ENCODE peak calls at places on chromosomes 16 and 17, in ten cellular contexts. One of them, this sample, is unnamed.

GRCh38 chr16:57475711-57476339 is 10.5 kb downstream of the DOK4 start:
- DNase-seq in tibial artery: no peak
- DNase-seq in PC-9: no peak
- DNase-seq in tibial nerve: no peak
- DNase-seq in mucosa of descending colon: peak
- DNase-seq in AG09309: no peak
- DNase-seq in lung: no peak
- DNase-seq in upper lobe of left lung: peak
- DNase-seq in AG10803: no peak
- DNase-seq in Caco-2: peak
- DNase-seq in this sample: peak

GRCh38 chr17:81040791-81041337 is 5.9 kb downstream of the BAIAP2 start:
- DNase-seq in tibial artery: no peak
- DNase-seq in PC-9: no peak
- DNase-seq in tibial nerve: no peak
- DNase-seq in mucosa of descending colon: no peak
- DNase-seq in AG09309: no peak
- DNase-seq in lung: no peak
- DNase-seq in upper lobe of left lung: peak
- DNase-seq in AG10803: no peak
- DNase-seq in Caco-2: peak
- DNase-seq in this sample: peak

GRCh38 chr16:57709663-57710062 is 15.1 kb downstream of the DRC7 start:
- DNase-seq in tibial artery: no peak
- DNase-seq in PC-9: no peak
- DNase-seq in tibial nerve: no peak
- DNase-seq in mucosa of descending colon: no peak
- DNase-seq in AG09309: no peak
- DNase-seq in lung: no peak
- DNase-seq in upper lobe of left lung: no peak
- DNase-seq in AG10803: no peak
- DNase-seq in Caco-2: no peak
- DNase-seq in this sample: no peak

GRCh38 chr16:3065069-3065741 is at the start of gene IL32:
- DNase-seq in tibial artery: no peak
- DNase-seq in PC-9: no peak
- DNase-seq in tibial nerve: no peak
- DNase-seq in mucosa of descending colon: peak
- DNase-seq in AG09309: no peak
- DNase-seq in lung: peak
- DNase-seq in upper lobe of left lung: no peak
- DNase-seq in AG10803: peak
- DNase-seq in Caco-2: peak
- DNase-seq in this sample: peak

GRCh38 chr16:83903739-83904138 is 4.8 kb downstream of the MLYCD start:
- DNase-seq in tibial artery: no peak
- DNase-seq in PC-9: no peak
- DNase-seq in tibial nerve: peak
- DNase-seq in mucosa of descending colon: no peak
- DNase-seq in AG09309: no peak
- DNase-seq in lung: no peak
- DNase-seq in upper lobe of left lung: peak
- DNase-seq in AG10803: peak
- DNase-seq in Caco-2: no peak
- DNase-seq in this sample: peak

GRCh38 chr16:19660432-19660831 is 57.6 kb downstream of the KNOP1 start:
- DNase-seq in tibial artery: no peak
- DNase-seq in PC-9: no peak
- DNase-seq in tibial nerve: no peak
- DNase-seq in mucosa of descending colon: no peak
- DNase-seq in AG09309: no peak
- DNase-seq in lung: no peak
- DNase-seq in upper lobe of left lung: no peak
- DNase-seq in AG10803: no peak
- DNase-seq in Caco-2: no peak
- DNase-seq in this sample: peak

GRCh38 chr16:3283525-3284447 is 495 bp downstream of the ZNF263 start:
- DNase-seq in tibial artery: peak
- DNase-seq in PC-9: no peak
- DNase-seq in tibial nerve: no peak
- DNase-seq in mucosa of descending colon: peak
- DNase-seq in AG09309: no peak
- DNase-seq in lung: peak
- DNase-seq in upper lobe of left lung: no peak
- DNase-seq in AG10803: no peak
- DNase-seq in Caco-2: no peak
- DNase-seq in this sample: no peak

GRCh38 chr17:15883617-15884111 is 61.3 kb upstream of the ADORA2B start:
- DNase-seq in tibial artery: no peak
- DNase-seq in PC-9: peak
- DNase-seq in tibial nerve: no peak
- DNase-seq in mucosa of descending colon: no peak
- DNase-seq in AG09309: peak
- DNase-seq in lung: no peak
- DNase-seq in upper lobe of left lung: no peak
- DNase-seq in AG10803: peak
- DNase-seq in Caco-2: no peak
- DNase-seq in this sample: peak

GRCh38 chr17:2701161-2701995 is 10.2 kb downstream of the CLUH start:
- DNase-seq in tibial artery: peak
- DNase-seq in PC-9: no peak
- DNase-seq in tibial nerve: no peak
- DNase-seq in mucosa of descending colon: peak
- DNase-seq in AG09309: no peak
- DNase-seq in lung: no peak
- DNase-seq in upper lobe of left lung: peak
- DNase-seq in AG10803: no peak
- DNase-seq in Caco-2: no peak
- DNase-seq in this sample: no peak

GRCh38 chr17:61239261-61239660 is 160.4 kb upstream of the TBX2 start:
- DNase-seq in tibial artery: no peak
- DNase-seq in PC-9: no peak
- DNase-seq in tibial nerve: no peak
- DNase-seq in mucosa of descending colon: no peak
- DNase-seq in AG09309: no peak
- DNase-seq in lung: no peak
- DNase-seq in upper lobe of left lung: no peak
- DNase-seq in AG10803: no peak
- DNase-seq in Caco-2: no peak
- DNase-seq in this sample: no peak

GRCh38 chr16:11350531-11351335 is 5.5 kb downstream of the RMI2 start:
- DNase-seq in tibial artery: no peak
- DNase-seq in PC-9: no peak
- DNase-seq in tibial nerve: no peak
- DNase-seq in mucosa of descending colon: peak
- DNase-seq in AG09309: peak
- DNase-seq in lung: no peak
- DNase-seq in upper lobe of left lung: no peak
- DNase-seq in AG10803: peak
- DNase-seq in Caco-2: no peak
- DNase-seq in this sample: peak

GRCh38 chr17:29579866-29580771 is 9.3 kb downstream of the GIT1 start:
- DNase-seq in tibial artery: peak
- DNase-seq in PC-9: peak
- DNase-seq in tibial nerve: peak
- DNase-seq in mucosa of descending colon: peak
- DNase-seq in AG09309: peak
- DNase-seq in lung: peak
- DNase-seq in upper lobe of left lung: no peak
- DNase-seq in AG10803: peak
- DNase-seq in Caco-2: peak
- DNase-seq in this sample: peak

GRCh38 chr16:84299734-84300440 is 5.2 kb downstream of the WFDC1 start:
- DNase-seq in tibial artery: no peak
- DNase-seq in PC-9: no peak
- DNase-seq in tibial nerve: no peak
- DNase-seq in mucosa of descending colon: no peak
- DNase-seq in AG09309: no peak
- DNase-seq in lung: no peak
- DNase-seq in upper lobe of left lung: no peak
- DNase-seq in AG10803: no peak
- DNase-seq in Caco-2: no peak
- DNase-seq in this sample: no peak

GRCh38 chr16:30032083-30032819 is 1.2 kb upstream of the TLCD3B start:
- DNase-seq in tibial artery: no peak
- DNase-seq in PC-9: peak
- DNase-seq in tibial nerve: peak
- DNase-seq in mucosa of descending colon: no peak
- DNase-seq in AG09309: peak
- DNase-seq in lung: no peak
- DNase-seq in upper lobe of left lung: no peak
- DNase-seq in AG10803: peak
- DNase-seq in Caco-2: peak
- DNase-seq in this sample: peak

GRCh38 chr16:11956558-11956957 is 8.5 kb upstream of the TNFRSF17 start:
- DNase-seq in tibial artery: no peak
- DNase-seq in PC-9: no peak
- DNase-seq in tibial nerve: no peak
- DNase-seq in mucosa of descending colon: no peak
- DNase-seq in AG09309: no peak
- DNase-seq in lung: no peak
- DNase-seq in upper lobe of left lung: no peak
- DNase-seq in AG10803: no peak
- DNase-seq in Caco-2: no peak
- DNase-seq in this sample: no peak

DNA sequence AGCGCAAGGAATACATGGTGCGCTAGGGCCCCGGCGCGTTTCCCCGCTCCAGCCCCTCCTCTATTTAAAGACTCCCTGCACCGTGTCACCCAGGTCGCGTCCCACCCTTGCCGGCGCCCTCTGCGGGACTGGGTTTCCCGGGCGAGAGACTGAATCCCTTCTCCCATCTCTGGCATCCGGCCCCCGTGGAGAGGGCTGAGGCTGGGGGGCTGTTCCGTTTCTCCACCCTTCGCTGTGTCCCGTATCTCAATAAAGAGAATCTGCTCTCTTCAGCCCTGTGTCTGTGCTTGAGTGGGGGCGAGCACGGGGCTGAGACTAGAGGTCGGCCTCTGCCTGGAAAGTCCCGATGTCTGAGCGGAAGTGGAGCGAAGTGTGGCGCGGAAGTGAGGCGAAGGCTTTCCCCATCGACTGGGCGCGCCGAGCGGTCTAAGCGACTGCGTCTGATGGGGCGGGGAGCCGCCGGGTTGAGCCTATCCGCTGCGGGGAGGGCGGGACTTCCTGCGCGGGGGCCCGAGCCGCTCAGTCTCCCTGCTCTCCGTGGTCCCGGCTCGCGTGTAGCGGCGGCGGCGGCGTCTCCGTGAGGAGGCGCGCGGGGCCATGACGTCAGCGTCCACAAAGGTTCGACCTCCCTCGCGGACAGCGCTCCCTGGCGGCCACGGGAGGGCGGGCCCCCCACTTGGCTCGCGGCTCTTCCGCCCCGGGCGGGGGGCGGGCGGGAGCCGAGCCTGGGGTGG is 2.0 kb downstream of the RNASEK start:
- DNase-seq in tibial artery: peak
- DNase-seq in PC-9: peak
- DNase-seq in tibial nerve: peak
- DNase-seq in mucosa of descending colon: peak
- DNase-seq in AG09309: peak
- DNase-seq in lung: peak
- DNase-seq in upper lobe of left lung: peak
- DNase-seq in AG10803: peak
- DNase-seq in Caco-2: peak
- DNase-seq in this sample: peak
- TF ChIP-seq CTCF in tibial artery: peak
- TF ChIP-seq CTCF in PC-9: peak
- TF ChIP-seq CTCF in tibial nerve: peak
- TF ChIP-seq CTCF in mucosa of descending colon: peak
- TF ChIP-seq CTCF in AG09309: peak
- TF ChIP-seq CTCF in lung: peak
- TF ChIP-seq CTCF in upper lobe of left lung: peak
- TF ChIP-seq CTCF in AG10803: peak
- TF ChIP-seq CTCF in Caco-2: peak
- TF ChIP-seq CTCF in this sample: peak

DNA sequence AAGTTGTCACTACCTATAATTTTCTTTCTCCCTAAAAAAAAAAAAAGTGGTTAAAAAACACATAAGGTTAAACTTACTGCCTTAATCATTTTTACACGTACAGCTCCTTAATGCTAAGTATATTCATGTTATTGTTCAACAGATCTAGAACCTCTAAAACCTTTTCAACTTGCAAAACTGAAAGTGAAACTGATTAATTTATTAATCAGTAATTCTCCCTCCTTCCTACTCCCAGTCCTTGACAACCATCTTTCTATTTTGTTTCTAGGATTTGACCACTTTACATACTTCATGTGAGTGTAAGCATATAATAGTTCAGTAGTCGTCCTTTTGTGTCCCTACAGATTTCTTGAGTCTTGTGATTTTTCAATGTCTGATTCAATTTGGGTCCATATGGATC is 251.4 kb upstream of the KIF2B start:
- DNase-seq in tibial artery: no peak
- DNase-seq in PC-9: no peak
- DNase-seq in tibial nerve: no peak
- DNase-seq in mucosa of descending colon: no peak
- DNase-seq in AG09309: no peak
- DNase-seq in lung: no peak
- DNase-seq in upper lobe of left lung: no peak
- DNase-seq in AG10803: no peak
- DNase-seq in Caco-2: no peak
- DNase-seq in this sample: no peak
- H3K4me3 ChIP-seq in tibial artery: no peak
- H3K4me3 ChIP-seq in PC-9: no peak
- H3K4me3 ChIP-seq in tibial nerve: no peak
- H3K4me3 ChIP-seq in mucosa of descending colon: no peak
- H3K4me3 ChIP-seq in AG09309: no peak
- H3K4me3 ChIP-seq in lung: no peak
- H3K4me3 ChIP-seq in upper lobe of left lung: no peak
- H3K4me3 ChIP-seq in AG10803: no peak
- H3K4me3 ChIP-seq in Caco-2: no peak
- H3K4me3 ChIP-seq in this sample: no peak

DNA sequence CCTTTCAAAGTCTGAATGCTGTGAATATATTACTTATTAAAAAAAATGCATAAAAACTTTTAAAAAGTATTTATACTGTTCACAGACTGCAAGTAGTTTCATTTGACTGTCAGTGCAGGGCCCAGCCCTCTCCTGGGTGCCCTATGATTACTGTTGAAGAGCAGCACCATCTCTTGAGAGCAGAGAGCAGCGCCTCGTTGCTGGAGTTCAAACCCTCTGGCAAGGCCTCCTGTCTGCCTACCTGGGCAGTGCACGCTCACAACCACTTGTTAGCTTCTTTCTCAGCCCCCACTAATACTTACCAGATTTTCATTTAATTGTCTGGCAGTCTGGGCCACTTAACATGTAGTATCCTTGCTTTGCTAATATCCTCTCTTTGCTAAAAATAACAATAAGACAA is 233.4 kb downstream of the PHKB start:
- DNase-seq in tibial artery: no peak
- DNase-seq in PC-9: no peak
- DNase-seq in tibial nerve: no peak
- DNase-seq in mucosa of descending colon: no peak
- DNase-seq in AG09309: no peak
- DNase-seq in lung: no peak
- DNase-seq in upper lobe of left lung: no peak
- DNase-seq in AG10803: no peak
- DNase-seq in Caco-2: no peak
- DNase-seq in this sample: no peak
- TF ChIP-seq CTCF in tibial artery: no peak
- TF ChIP-seq CTCF in PC-9: no peak
- TF ChIP-seq CTCF in tibial nerve: no peak
- TF ChIP-seq CTCF in mucosa of descending colon: no peak
- TF ChIP-seq CTCF in AG09309: no peak
- TF ChIP-seq CTCF in lung: no peak
- TF ChIP-seq CTCF in upper lobe of left lung: no peak
- TF ChIP-seq CTCF in AG10803: no peak
- TF ChIP-seq CTCF in Caco-2: no peak
- TF ChIP-seq CTCF in this sample: no peak

GRCh38 chr17:42182927-42183734 is 2.1 kb downstream of the HCRT start:
- DNase-seq in tibial artery: no peak
- DNase-seq in PC-9: no peak
- DNase-seq in tibial nerve: no peak
- DNase-seq in mucosa of descending colon: no peak
- DNase-seq in AG09309: no peak
- DNase-seq in lung: no peak
- DNase-seq in upper lobe of left lung: no peak
- DNase-seq in AG10803: peak
- DNase-seq in Caco-2: no peak
- DNase-seq in this sample: peak
- H3K4me3 ChIP-seq in tibial artery: peak
- H3K4me3 ChIP-seq in PC-9: no peak
- H3K4me3 ChIP-seq in tibial nerve: peak
- H3K4me3 ChIP-seq in mucosa of descending colon: no peak
- H3K4me3 ChIP-seq in AG09309: no peak
- H3K4me3 ChIP-seq in lung: no peak
- H3K4me3 ChIP-seq in upper lobe of left lung: peak
- H3K4me3 ChIP-seq in AG10803: peak
- H3K4me3 ChIP-seq in Caco-2: peak
- H3K4me3 ChIP-seq in this sample: peak

This sample was measured in fibroblast of mammary gland.